ENCODE peak calls at places on chromosomes 13 and 19, in ten cellular contexts. H is DMS153, V is GM10248, J is cardiac muscle cell, X is T-helper 17 cell, O is astrocyte of the spinal cord, S is Right ventricle myocardium inferior, T is gastrocnemius medialis, K is skeletal muscle cell, B is A172. N is an unnamed sample.

GRCh38 chr19:35755550-35756371 is 1.1 kb downstream of the HSPB6 start:
- DNase-seq in H (no peak), V (peak), J (no peak), X (peak), O (peak), S (peak), T (peak), K (peak), B (no peak), N (no peak)

GRCh38 chr13:57946361-57946760 is 314.8 kb downstream of the PCDH17 start:
- DNase-seq in H (no peak), V (no peak), J (no peak), X (no peak), O (no peak), S (no peak), T (no peak), K (no peak), B (no peak), N (peak)

GRCh38 chr13:114282143-114282685 is 813 bp downstream of the UPF3A start:
- DNase-seq in H (no peak), V (peak), J (peak), X (no peak), O (peak), S (peak), T (no peak), K (no peak), B (no peak), N (peak)

GRCh38 chr19:16587031-16588023 is 15.1 kb upstream of the SLC35E1 start:
- DNase-seq in H (no peak), V (peak), J (peak), X (peak), O (peak), S (peak), T (no peak), K (no peak), B (peak), N (no peak)

GRCh38 chr19:51710163-51710562 is 13.6 kb downstream of the HAS1 start:
- DNase-seq in H (no peak), V (no peak), J (no peak), X (no peak), O (peak), S (no peak), T (no peak), K (no peak), B (no peak), N (no peak)

GRCh38 chr19:54648129-54648528 is 14.7 kb upstream of the LILRB4 start:
- DNase-seq in H (no peak), V (no peak), J (no peak), X (no peak), O (no peak), S (no peak), T (no peak), K (no peak), B (no peak), N (no peak)

GRCh38 chr19:48798937-48799336 is 11.9 kb downstream of the BCAT2 start:
- DNase-seq in H (no peak), V (no peak), J (no peak), X (no peak), O (peak), S (no peak), T (no peak), K (no peak), B (peak), N (peak)

GRCh38 chr19:15649526-15649925 is 8.8 kb downstream of the CYP4F3 start:
- DNase-seq in H (no peak), V (no peak), J (no peak), X (no peak), O (no peak), S (no peak), T (no peak), K (no peak), B (no peak), N (no peak)

GRCh38 chr19:34452671-34453253 is 24.6 kb downstream of the UBA2 start:
- DNase-seq in H (no peak), V (no peak), J (no peak), X (no peak), O (no peak), S (no peak), T (no peak), K (no peak), B (no peak), N (no peak)

GRCh38 chr13:100434010-100434763 is 154.4 kb downstream of the GGACT start:
- DNase-seq in H (no peak), V (peak), J (no peak), X (no peak), O (peak), S (no peak), T (no peak), K (peak), B (peak), N (peak)

GRCh38 chr19:50458396-50459066 is 17.8 kb upstream of the EMC10 start:
- DNase-seq in H (no peak), V (no peak), J (no peak), X (no peak), O (no peak), S (no peak), T (no peak), K (no peak), B (no peak), N (no peak)

GRCh38 chr13:45325806-45326205 is 15.2 kb downstream of the TPT1 start:
- DNase-seq in H (no peak), V (no peak), J (peak), X (no peak), O (peak), S (peak), T (peak), K (peak), B (peak), N (peak)

GRCh38 chr19:41886761-41887710 is 4.1 kb downstream of the ARHGEF1 start:
- DNase-seq in H (no peak), V (peak), J (no peak), X (peak), O (no peak), S (no peak), T (no peak), K (no peak), B (peak), N (no peak)

N was measured in MCF 10A.